ENCODE peak calls at places on chromosome 18, in seven cellular contexts. One of them, this sample, is unnamed.

GRCh38 chr18:52348209-52348608 is 8.2 kb downstream of the DCC start:
- DNase-seq in IMR-90: no peak
- DNase-seq in neuronal stem cell: no peak
- DNase-seq in mesendoderm: peak; percentile 74
- DNase-seq in H1: no peak
- DNase-seq in H9: peak; percentile 50
- DNase-seq in mesenchymal stem cell: no peak
- DNase-seq in this sample: no peak

GRCh38 chr18:6729247-6730091 is at the start of gene ARHGAP28:
- DNase-seq in mesenchymal stem cell: peak; percentile 94
- DNase-seq in H9: peak; percentile 89
- DNase-seq in IMR-90: peak; percentile 92
- DNase-seq in neuronal stem cell: peak; percentile 89
- DNase-seq in mesendoderm: peak; percentile 98
- DNase-seq in H1: peak; percentile 71
- DNase-seq in this sample: peak; percentile 84

GRCh38 chr18:21820035-21820810 is 79.6 kb downstream of the MIB1 start:
- DNase-seq in mesenchymal stem cell: peak; percentile 39
- DNase-seq in IMR-90: peak; percentile 33
- DNase-seq in mesendoderm: peak; percentile 25
- DNase-seq in H9: no peak
- DNase-seq in neuronal stem cell: no peak
- DNase-seq in H1: no peak
- DNase-seq in this sample: peak; percentile 25

GRCh38 chr18:23171581-23172156 is 36.4 kb downstream of the CABLES1 start:
- DNase-seq in IMR-90: no peak
- DNase-seq in neuronal stem cell: no peak
- DNase-seq in mesenchymal stem cell: no peak
- DNase-seq in H1: no peak
- DNase-seq in mesendoderm: no peak
- DNase-seq in H9: no peak
- DNase-seq in this sample: no peak

GRCh38 chr18:8224576-8224975 is 384.7 kb upstream of the RAB12 start:
- DNase-seq in H1: no peak
- DNase-seq in neuronal stem cell: no peak
- DNase-seq in IMR-90: peak; percentile 28
- DNase-seq in mesendoderm: no peak
- DNase-seq in H9: no peak
- DNase-seq in mesenchymal stem cell: no peak
- DNase-seq in this sample: no peak

GRCh38 chr18:61738488-61738887 is 154.3 kb downstream of the RNF152 start:
- DNase-seq in mesenchymal stem cell: peak; percentile 71
- DNase-seq in IMR-90: peak; percentile 40
- DNase-seq in H1: no peak
- DNase-seq in H9: no peak
- DNase-seq in mesendoderm: no peak
- DNase-seq in neuronal stem cell: no peak
- DNase-seq in this sample: peak; percentile 13

GRCh38 chr18:72849671-72850070 is 18.1 kb downstream of the NETO1 start:
- DNase-seq in IMR-90: no peak
- DNase-seq in H9: no peak
- DNase-seq in mesendoderm: no peak
- DNase-seq in mesenchymal stem cell: no peak
- DNase-seq in H1: no peak
- DNase-seq in neuronal stem cell: no peak
- DNase-seq in this sample: no peak

GRCh38 chr18:36451454-36452251 is 154.1 kb downstream of the FHOD3 start:
- DNase-seq in H1: no peak
- DNase-seq in H9: no peak
- DNase-seq in mesenchymal stem cell: no peak
- DNase-seq in mesendoderm: no peak
- DNase-seq in neuronal stem cell: no peak
- DNase-seq in IMR-90: no peak
- DNase-seq in this sample: peak; percentile 59

GRCh38 chr18:25019086-25019860 is 332.7 kb downstream of the ZNF521 start:
- DNase-seq in mesendoderm: peak; percentile 95
- DNase-seq in neuronal stem cell: no peak
- DNase-seq in IMR-90: no peak
- DNase-seq in H1: no peak
- DNase-seq in mesenchymal stem cell: peak; percentile 3
- DNase-seq in H9: no peak
- DNase-seq in this sample: no peak

GRCh38 chr18:79600141-79600540 is 79.5 kb upstream of the CTDP1 start:
- DNase-seq in IMR-90: no peak
- DNase-seq in H1: no peak
- DNase-seq in H9: no peak
- DNase-seq in mesendoderm: no peak
- DNase-seq in mesenchymal stem cell: no peak
- DNase-seq in neuronal stem cell: no peak
- DNase-seq in this sample: no peak

GRCh38 chr18:46771141-46771540 is 14.3 kb upstream of the ST8SIA5 start:
- DNase-seq in neuronal stem cell: no peak
- DNase-seq in mesendoderm: peak; percentile 26
- DNase-seq in IMR-90: no peak
- DNase-seq in H1: no peak
- DNase-seq in mesenchymal stem cell: no peak
- DNase-seq in H9: no peak
- DNase-seq in this sample: no peak

GRCh38 chr18:35470440-35470839 is 27.3 kb downstream of the INO80C start:
- DNase-seq in H1: no peak
- DNase-seq in mesendoderm: no peak
- DNase-seq in IMR-90: no peak
- DNase-seq in H9: no peak
- DNase-seq in mesenchymal stem cell: no peak
- DNase-seq in neuronal stem cell: no peak
- DNase-seq in this sample: no peak

GRCh38 chr18:33184918-33185317 is 255.6 kb downstream of the CCDC178 start:
- DNase-seq in neuronal stem cell: no peak
- DNase-seq in H9: no peak
- DNase-seq in H1: no peak
- DNase-seq in mesendoderm: peak; percentile 17
- DNase-seq in mesenchymal stem cell: peak; percentile 9
- DNase-seq in IMR-90: no peak
- DNase-seq in this sample: no peak

GRCh38 chr18:21242141-21243040 is at the start of gene GREB1L:
- DNase-seq in mesendoderm: peak; percentile 76
- DNase-seq in IMR-90: no peak
- DNase-seq in mesenchymal stem cell: peak; percentile 50
- DNase-seq in H1: no peak
- DNase-seq in neuronal stem cell: peak; percentile 75
- DNase-seq in H9: peak; percentile 74
- DNase-seq in this sample: peak; percentile 77

GRCh38 chr18:12278765-12279682 is 24.9 kb downstream of the CIDEA start:
- DNase-seq in H9: peak; percentile 90
- DNase-seq in IMR-90: peak; percentile 98
- DNase-seq in mesendoderm: peak; percentile 98
- DNase-seq in mesenchymal stem cell: peak; percentile 95
- DNase-seq in H1: peak; percentile 78
- DNase-seq in neuronal stem cell: peak; percentile 61
- DNase-seq in this sample: peak; percentile 96

GRCh38 chr18:13501896-13502295 is 224.5 kb downstream of the FAM210A start:
- DNase-seq in mesenchymal stem cell: no peak
- DNase-seq in IMR-90: no peak
- DNase-seq in H9: no peak
- DNase-seq in H1: no peak
- DNase-seq in mesendoderm: no peak
- DNase-seq in neuronal stem cell: no peak
- DNase-seq in this sample: peak; percentile 91

GRCh38 chr18:58599106-58599505 is 29.8 kb downstream of the ALPK2 start:
- DNase-seq in H9: no peak
- DNase-seq in neuronal stem cell: no peak
- DNase-seq in IMR-90: peak; percentile 58
- DNase-seq in H1: no peak
- DNase-seq in mesendoderm: peak; percentile 79
- DNase-seq in mesenchymal stem cell: peak; percentile 26
- DNase-seq in this sample: peak; percentile 97
- H3K18ac ChIP-seq in H9: no peak overlapping the region
- H3K18ac ChIP-seq in neuronal stem cell: no peak overlapping the region
- H3K18ac ChIP-seq in IMR-90: no peak overlapping the region
- H3K18ac ChIP-seq in H1: no peak overlapping the region
- H3K18ac ChIP-seq in mesendoderm: no peak overlapping the region
- H3K18ac ChIP-seq in mesenchymal stem cell: no peak overlapping the region
- H3K18ac ChIP-seq in this sample: peak overlapping the region; percentile 23

GRCh38 chr18:78246588-78246987 is 733.0 kb upstream of the SALL3 start:
- DNase-seq in neuronal stem cell: no peak
- DNase-seq in H1: no peak
- DNase-seq in IMR-90: no peak
- DNase-seq in mesenchymal stem cell: no peak
- DNase-seq in H9: no peak
- DNase-seq in mesendoderm: no peak
- DNase-seq in this sample: no peak

GRCh38 chr18:78244779-78245178 is 734.8 kb upstream of the SALL3 start:
- DNase-seq in H9: no peak
- DNase-seq in mesendoderm: no peak
- DNase-seq in IMR-90: no peak
- DNase-seq in mesenchymal stem cell: no peak
- DNase-seq in neuronal stem cell: no peak
- DNase-seq in H1: no peak
- DNase-seq in this sample: no peak

GRCh38 chr18:78242796-78243195 is 736.8 kb upstream of the SALL3 start:
- DNase-seq in IMR-90: no peak
- DNase-seq in mesendoderm: no peak
- DNase-seq in mesenchymal stem cell: no peak
- DNase-seq in H9: no peak
- DNase-seq in neuronal stem cell: no peak
- DNase-seq in H1: no peak
- DNase-seq in this sample: no peak

GRCh38 chr18:78245451-78245850 is 734.2 kb upstream of the SALL3 start:
- DNase-seq in mesenchymal stem cell: no peak
- DNase-seq in H1: no peak
- DNase-seq in H9: no peak
- DNase-seq in mesendoderm: no peak
- DNase-seq in neuronal stem cell: no peak
- DNase-seq in IMR-90: no peak
- DNase-seq in this sample: no peak

DNA sequence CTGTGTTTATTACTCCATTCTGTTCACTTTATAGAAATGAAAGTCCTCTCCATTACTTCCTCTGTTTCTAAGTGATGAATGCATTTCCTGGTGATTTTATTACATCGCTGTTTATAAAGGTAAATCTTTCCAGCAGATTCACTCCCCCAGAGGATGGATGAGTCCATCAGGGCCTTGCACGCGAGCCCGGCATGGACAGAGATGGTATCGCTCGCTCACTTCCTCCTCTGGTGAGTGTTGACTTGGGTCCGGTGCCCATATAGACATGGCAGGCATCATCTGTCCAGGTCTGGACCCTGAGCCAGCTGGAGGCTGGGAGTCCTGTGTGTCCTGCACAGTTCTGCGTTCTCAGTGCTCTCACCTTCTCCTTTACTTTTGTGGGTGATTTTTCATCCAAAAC is 733.6 kb upstream of the SALL3 start:
- DNase-seq in H1: no peak
- DNase-seq in neuronal stem cell: no peak
- DNase-seq in IMR-90: no peak
- DNase-seq in H9: no peak
- DNase-seq in mesendoderm: no peak
- DNase-seq in mesenchymal stem cell: no peak
- DNase-seq in this sample: no peak
- H3K4ac ChIP-seq in H1: no peak overlapping the region
- H3K4ac ChIP-seq in neuronal stem cell: no peak overlapping the region
- H3K4ac ChIP-seq in IMR-90: no peak overlapping the region
- H3K4ac ChIP-seq in H9: no peak overlapping the region
- H3K4ac ChIP-seq in mesendoderm: no peak overlapping the region
- H3K4ac ChIP-seq in mesenchymal stem cell: no peak overlapping the region
- H3K4ac ChIP-seq in this sample: no peak overlapping the region

DNA sequence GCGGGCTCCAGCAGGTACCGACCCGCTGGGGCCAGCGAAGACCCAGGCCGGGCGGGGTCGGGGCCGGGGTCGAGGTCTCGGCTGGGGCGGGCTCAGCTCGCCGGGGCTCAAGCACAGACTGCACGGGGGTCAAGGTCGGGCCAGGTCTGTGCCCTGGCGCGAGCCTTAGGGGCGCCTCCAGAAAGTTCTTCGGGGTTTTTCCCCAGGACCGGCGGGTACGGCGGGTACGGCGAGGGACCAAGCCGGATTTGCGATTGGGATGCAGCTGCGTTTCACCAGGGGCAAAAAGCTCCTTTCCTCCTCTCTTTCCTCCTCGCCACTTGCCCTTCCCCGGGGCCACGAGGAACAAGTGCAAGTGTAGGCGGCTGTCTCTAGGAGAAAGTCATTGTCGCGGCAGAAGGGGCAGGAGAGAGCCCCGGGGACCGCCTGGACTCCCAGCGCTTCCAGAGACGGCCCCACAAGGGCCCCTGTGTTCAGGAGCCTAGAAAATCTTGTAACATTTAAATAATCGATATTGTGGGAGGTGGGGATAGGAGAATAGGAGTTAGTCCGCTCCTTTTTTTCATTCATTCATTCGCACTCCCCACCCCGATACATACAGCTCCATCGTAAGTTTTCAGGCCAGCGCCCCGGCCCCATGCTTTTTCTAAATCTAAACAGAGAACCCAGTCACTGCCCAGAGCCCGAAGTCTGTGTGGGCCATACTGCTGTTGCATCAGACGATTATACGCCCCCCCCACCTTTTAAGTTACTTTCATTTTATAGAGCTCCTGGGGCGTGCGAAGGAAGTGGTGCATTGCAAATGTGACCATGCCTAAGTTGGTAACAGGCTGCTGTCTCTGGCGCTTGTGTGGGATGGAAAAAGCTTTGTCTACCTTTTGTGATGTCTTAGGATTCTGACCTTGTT is 679 bp downstream of the PMAIP1 start:
- DNase-seq in mesendoderm: peak; percentile 87
- DNase-seq in H9: peak; percentile 62
- DNase-seq in neuronal stem cell: peak; percentile 27
- DNase-seq in mesenchymal stem cell: peak; percentile 92
- DNase-seq in H1: no peak
- DNase-seq in IMR-90: peak; percentile 85
- DNase-seq in this sample: no peak
- H3K18ac ChIP-seq in mesendoderm: peak overlapping the region; percentile 46
- H3K18ac ChIP-seq in H9: peak overlapping the region; percentile 90
- H3K18ac ChIP-seq in neuronal stem cell: peak overlapping the region; percentile 38
- H3K18ac ChIP-seq in mesenchymal stem cell: peak overlapping the region; percentile 53
- H3K18ac ChIP-seq in H1: peak overlapping the region; percentile 93
- H3K18ac ChIP-seq in IMR-90: peak overlapping the region; percentile 65
- H3K18ac ChIP-seq in this sample: no peak overlapping the region

DNA sequence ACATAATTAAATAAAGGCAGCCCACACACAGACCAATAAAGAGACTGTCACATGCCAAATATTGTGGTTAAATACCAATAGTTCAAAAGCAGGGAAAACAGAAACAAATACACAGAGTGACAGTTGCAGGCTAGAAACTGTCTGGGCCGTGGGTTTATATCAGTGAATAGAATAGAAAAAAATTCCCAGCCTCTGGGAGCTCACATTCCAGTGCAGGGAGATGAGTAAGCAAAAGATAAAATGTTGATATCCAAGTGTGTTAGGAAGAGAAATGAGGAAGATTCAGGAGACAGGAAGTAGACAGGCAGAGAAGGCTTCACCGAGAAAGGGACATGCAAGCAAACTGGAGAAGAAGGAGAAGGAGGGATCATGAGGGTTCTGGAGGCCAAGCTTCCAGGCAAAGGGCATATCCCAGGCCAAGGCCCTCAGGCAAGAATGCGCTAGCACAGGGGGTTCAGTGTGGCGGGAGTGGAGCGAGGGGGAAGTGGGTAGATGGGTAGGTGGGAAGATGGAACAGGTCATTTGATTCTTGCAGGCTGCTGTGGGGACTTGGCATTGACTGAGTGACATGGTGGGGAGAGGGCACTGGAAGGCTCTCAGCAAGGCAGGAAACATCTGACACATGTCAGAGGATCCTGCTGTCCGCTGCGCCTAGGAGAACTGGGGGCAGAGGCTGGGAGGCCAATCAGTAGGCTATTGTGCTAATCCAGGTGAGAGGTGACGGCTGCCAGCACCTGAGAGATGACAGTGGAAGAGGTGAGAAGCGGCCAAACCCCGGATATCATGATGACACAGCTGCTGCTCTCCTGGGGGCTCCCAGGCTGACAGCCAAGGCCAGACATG is 89.2 kb downstream of the ZBTB7C start:
- DNase-seq in H1: no peak
- DNase-seq in mesenchymal stem cell: peak; percentile 72
- DNase-seq in mesendoderm: peak; percentile 37
- DNase-seq in H9: no peak
- DNase-seq in IMR-90: peak; percentile 35
- DNase-seq in neuronal stem cell: no peak
- DNase-seq in this sample: peak; percentile 76
- H3K4ac ChIP-seq in H1: no peak overlapping the region
- H3K4ac ChIP-seq in mesenchymal stem cell: peak overlapping the region; percentile 74
- H3K4ac ChIP-seq in mesendoderm: no peak overlapping the region
- H3K4ac ChIP-seq in H9: no peak overlapping the region
- H3K4ac ChIP-seq in IMR-90: no peak overlapping the region
- H3K4ac ChIP-seq in neuronal stem cell: no peak overlapping the region
- H3K4ac ChIP-seq in this sample: no peak overlapping the region

This sample was measured in trophoblast cell.